ENCODE peak calls at places on chromosomes 5 and 9, in nine cellular contexts. One of them, this sample, is unnamed.

GRCh38 chr5:135880801-135881200 is 14.8 kb downstream of the IL9 start:
- DNase-seq in SK-N-SH: no peak
- DNase-seq in GM23248: peak; percentile 23
- DNase-seq in neural progenitor cell: no peak
- DNase-seq in MM.1S: no peak
- DNase-seq in PC-3: peak; percentile 64
- DNase-seq in GM23338: no peak
- DNase-seq in HCT116: no peak
- DNase-seq in OCI-LY7: no peak
- DNase-seq in this sample: no peak

GRCh38 chr5:142327111-142327842 is 2.5 kb upstream of the SPRY4 start:
- DNase-seq in GM23248: peak; percentile 95
- DNase-seq in PC-3: peak; percentile 58
- DNase-seq in HCT116: no peak
- DNase-seq in GM23338: peak; percentile 65
- DNase-seq in neural progenitor cell: peak; percentile 52
- DNase-seq in OCI-LY7: no peak
- DNase-seq in SK-N-SH: no peak
- DNase-seq in MM.1S: no peak
- DNase-seq in this sample: no peak

GRCh38 chr9:113587471-113588031 is 124.0 kb downstream of the RGS3 start:
- DNase-seq in SK-N-SH: peak; percentile 89
- DNase-seq in PC-3: no peak
- DNase-seq in HCT116: no peak
- DNase-seq in OCI-LY7: peak; percentile 57
- DNase-seq in neural progenitor cell: peak; percentile 80
- DNase-seq in GM23248: no peak
- DNase-seq in MM.1S: no peak
- DNase-seq in GM23338: peak; percentile 65
- DNase-seq in this sample: peak; percentile 70

GRCh38 chr9:105065119-105066088 is 137.4 kb upstream of the ABCA1 start:
- DNase-seq in PC-3: no peak
- DNase-seq in GM23338: no peak
- DNase-seq in OCI-LY7: no peak
- DNase-seq in HCT116: no peak
- DNase-seq in GM23248: no peak
- DNase-seq in neural progenitor cell: no peak
- DNase-seq in SK-N-SH: no peak
- DNase-seq in MM.1S: no peak
- DNase-seq in this sample: peak; percentile 60

GRCh38 chr5:111937091-111937490 is 180.1 kb upstream of the NREP start:
- DNase-seq in neural progenitor cell: no peak
- DNase-seq in MM.1S: no peak
- DNase-seq in SK-N-SH: no peak
- DNase-seq in PC-3: no peak
- DNase-seq in GM23338: no peak
- DNase-seq in OCI-LY7: no peak
- DNase-seq in GM23248: peak; percentile 59
- DNase-seq in HCT116: no peak
- DNase-seq in this sample: no peak

GRCh38 chr9:134089972-134090371 is 22.1 kb upstream of the BRD3 start:
- DNase-seq in neural progenitor cell: no peak
- DNase-seq in GM23248: no peak
- DNase-seq in MM.1S: no peak
- DNase-seq in GM23338: no peak
- DNase-seq in PC-3: no peak
- DNase-seq in SK-N-SH: no peak
- DNase-seq in HCT116: no peak
- DNase-seq in OCI-LY7: no peak
- DNase-seq in this sample: no peak

GRCh38 chr5:34656001-34656699 is at the start of gene RAI14:
- DNase-seq in OCI-LY7: no peak
- DNase-seq in MM.1S: peak; percentile 65
- DNase-seq in HCT116: peak; percentile 23
- DNase-seq in PC-3: peak; percentile 86
- DNase-seq in GM23338: peak; percentile 87
- DNase-seq in SK-N-SH: peak; percentile 85
- DNase-seq in neural progenitor cell: peak; percentile 89
- DNase-seq in GM23248: peak; percentile 91
- DNase-seq in this sample: peak; percentile 92

GRCh38 chr5:57824047-57824446 is 341.4 kb upstream of the ACTBL2 start:
- DNase-seq in GM23248: peak; percentile 81
- DNase-seq in PC-3: peak; percentile 83
- DNase-seq in GM23338: no peak
- DNase-seq in HCT116: peak; percentile 95
- DNase-seq in OCI-LY7: no peak
- DNase-seq in neural progenitor cell: no peak
- DNase-seq in SK-N-SH: no peak
- DNase-seq in MM.1S: no peak
- DNase-seq in this sample: no peak

GRCh38 chr5:180333661-180334060 is 19.5 kb downstream of the GFPT2 start:
- DNase-seq in GM23338: no peak
- DNase-seq in MM.1S: no peak
- DNase-seq in GM23248: peak; percentile 90
- DNase-seq in HCT116: peak; percentile 41
- DNase-seq in neural progenitor cell: no peak
- DNase-seq in OCI-LY7: no peak
- DNase-seq in PC-3: peak; percentile 85
- DNase-seq in SK-N-SH: no peak
- DNase-seq in this sample: no peak

GRCh38 chr5:128015978-128016377 is 67.6 kb upstream of the SLC12A2 start:
- DNase-seq in OCI-LY7: no peak
- DNase-seq in GM23248: peak; percentile 6
- DNase-seq in HCT116: no peak
- DNase-seq in neural progenitor cell: no peak
- DNase-seq in PC-3: no peak
- DNase-seq in SK-N-SH: no peak
- DNase-seq in MM.1S: no peak
- DNase-seq in GM23338: no peak
- DNase-seq in this sample: no peak

GRCh38 chr9:95070549-95071021 is 246.9 kb downstream of the FANCC start:
- DNase-seq in GM23338: no peak
- DNase-seq in GM23248: no peak
- DNase-seq in MM.1S: no peak
- DNase-seq in SK-N-SH: no peak
- DNase-seq in HCT116: no peak
- DNase-seq in OCI-LY7: no peak
- DNase-seq in neural progenitor cell: no peak
- DNase-seq in PC-3: no peak
- DNase-seq in this sample: no peak

GRCh38 chr9:129027224-129027684 is 877 bp downstream of the SH3GLB2 start:
- DNase-seq in HCT116: no peak
- DNase-seq in OCI-LY7: peak; percentile 37
- DNase-seq in GM23248: peak; percentile 38
- DNase-seq in PC-3: no peak
- DNase-seq in neural progenitor cell: no peak
- DNase-seq in MM.1S: no peak
- DNase-seq in SK-N-SH: peak; percentile 51
- DNase-seq in GM23338: peak; percentile 58
- DNase-seq in this sample: no peak

GRCh38 chr5:83472508-83473343 is 1.2 kb downstream of the VCAN start:
- DNase-seq in SK-N-SH: peak; percentile 82
- DNase-seq in HCT116: no peak
- DNase-seq in neural progenitor cell: peak; percentile 70
- DNase-seq in OCI-LY7: no peak
- DNase-seq in GM23248: peak; percentile 91
- DNase-seq in PC-3: no peak
- DNase-seq in MM.1S: peak; percentile 48
- DNase-seq in GM23338: peak; percentile 74
- DNase-seq in this sample: peak; percentile 66

GRCh38 chr9:33809506-33809905 is 7.5 kb upstream of the UBE2R2 start:
- DNase-seq in PC-3: no peak
- DNase-seq in MM.1S: no peak
- DNase-seq in GM23338: no peak
- DNase-seq in HCT116: no peak
- DNase-seq in neural progenitor cell: no peak
- DNase-seq in GM23248: no peak
- DNase-seq in OCI-LY7: no peak
- DNase-seq in SK-N-SH: no peak
- DNase-seq in this sample: no peak

GRCh38 chr9:89919171-89919681 is 314.4 kb downstream of the GADD45G start:
- DNase-seq in PC-3: no peak
- DNase-seq in MM.1S: peak; percentile 54
- DNase-seq in SK-N-SH: no peak
- DNase-seq in neural progenitor cell: peak; percentile 72
- DNase-seq in HCT116: peak; percentile 15
- DNase-seq in GM23248: no peak
- DNase-seq in GM23338: peak; percentile 82
- DNase-seq in OCI-LY7: peak; percentile 40
- DNase-seq in this sample: peak; percentile 61

GRCh38 chr5:42636425-42636824 is 120.2 kb upstream of the CCDC152 start:
- DNase-seq in OCI-LY7: peak; percentile 10
- DNase-seq in PC-3: peak; percentile 76
- DNase-seq in neural progenitor cell: peak; percentile 6
- DNase-seq in GM23248: peak; percentile 20
- DNase-seq in HCT116: peak; percentile 22
- DNase-seq in MM.1S: peak; percentile 44
- DNase-seq in GM23338: no peak
- DNase-seq in SK-N-SH: no peak
- DNase-seq in this sample: no peak

GRCh38 chr5:159022178-159022556 is 77.5 kb downstream of the EBF1 start:
- DNase-seq in GM23338: no peak
- DNase-seq in PC-3: no peak
- DNase-seq in neural progenitor cell: peak; percentile 42
- DNase-seq in GM23248: peak; percentile 96
- DNase-seq in OCI-LY7: no peak
- DNase-seq in HCT116: no peak
- DNase-seq in SK-N-SH: peak; percentile 70
- DNase-seq in MM.1S: no peak
- DNase-seq in this sample: peak; percentile 26
- H2AFZ ChIP-seq in GM23338: peak overlapping the region; percentile 28
- H2AFZ ChIP-seq in PC-3: no peak overlapping the region
- H2AFZ ChIP-seq in neural progenitor cell: no peak overlapping the region
- H2AFZ ChIP-seq in GM23248: peak overlapping the region; percentile 39
- H2AFZ ChIP-seq in OCI-LY7: no peak overlapping the region
- H2AFZ ChIP-seq in HCT116: no peak overlapping the region
- H2AFZ ChIP-seq in SK-N-SH: peak overlapping the region; percentile 56
- H2AFZ ChIP-seq in MM.1S: no peak overlapping the region
- H2AFZ ChIP-seq in this sample: no peak overlapping the region

DNA sequence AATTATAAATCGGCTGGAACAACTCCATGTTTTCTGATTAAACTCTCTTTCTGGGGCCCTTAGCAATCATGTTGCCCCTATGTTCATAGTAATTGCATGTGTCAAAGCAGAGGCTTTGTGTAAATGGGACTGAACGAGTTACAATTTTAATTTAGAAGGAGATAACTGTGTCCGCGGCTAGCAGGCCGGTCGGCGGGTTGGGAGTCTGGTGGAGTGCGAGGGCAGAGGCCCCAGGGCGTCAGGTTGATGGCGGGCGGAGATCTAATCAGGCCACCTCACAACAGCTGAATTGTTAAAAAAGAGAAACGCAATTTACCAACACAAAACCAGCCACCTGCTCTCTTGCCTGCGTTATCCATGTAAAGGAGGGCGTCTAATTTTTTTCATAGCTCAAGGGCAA is 134.9 kb upstream of the LPCAT1 start:
- DNase-seq in OCI-LY7: no peak
- DNase-seq in MM.1S: no peak
- DNase-seq in HCT116: no peak
- DNase-seq in SK-N-SH: peak; percentile 56
- DNase-seq in PC-3: no peak
- DNase-seq in neural progenitor cell: no peak
- DNase-seq in GM23338: no peak
- DNase-seq in GM23248: no peak
- DNase-seq in this sample: no peak
- TF ChIP-seq EZH2phosphoT487 in OCI-LY7: no peak
- TF ChIP-seq EZH2phosphoT487 in MM.1S: no peak
- TF ChIP-seq EZH2phosphoT487 in HCT116: no peak
- TF ChIP-seq EZH2phosphoT487 in SK-N-SH: no peak
- TF ChIP-seq EZH2phosphoT487 in PC-3: no peak
- TF ChIP-seq EZH2phosphoT487 in neural progenitor cell: no peak
- TF ChIP-seq EZH2phosphoT487 in GM23338: no peak
- TF ChIP-seq EZH2phosphoT487 in GM23248: no peak
- TF ChIP-seq EZH2phosphoT487 in this sample: no peak

GRCh38 chr5:143554194-143554717 is 150.8 kb upstream of the NR3C1 start:
- DNase-seq in GM23248: peak; percentile 98
- DNase-seq in SK-N-SH: no peak
- DNase-seq in PC-3: peak; percentile 88
- DNase-seq in neural progenitor cell: no peak
- DNase-seq in HCT116: no peak
- DNase-seq in GM23338: no peak
- DNase-seq in MM.1S: peak; percentile 20
- DNase-seq in OCI-LY7: no peak
- DNase-seq in this sample: no peak

GRCh38 chr5:143551765-143552164 is 148.3 kb upstream of the NR3C1 start:
- DNase-seq in GM23338: no peak
- DNase-seq in OCI-LY7: no peak
- DNase-seq in PC-3: peak; percentile 56
- DNase-seq in HCT116: no peak
- DNase-seq in SK-N-SH: no peak
- DNase-seq in MM.1S: no peak
- DNase-seq in neural progenitor cell: no peak
- DNase-seq in GM23248: peak; percentile 46
- DNase-seq in this sample: no peak

GRCh38 chr5:143554918-143555477 is 151.5 kb upstream of the NR3C1 start:
- DNase-seq in OCI-LY7: no peak
- DNase-seq in SK-N-SH: no peak
- DNase-seq in PC-3: no peak
- DNase-seq in HCT116: no peak
- DNase-seq in neural progenitor cell: no peak
- DNase-seq in MM.1S: no peak
- DNase-seq in GM23338: no peak
- DNase-seq in GM23248: peak; percentile 60
- DNase-seq in this sample: peak; percentile 28

GRCh38 chr5:143550985-143551630 is 147.6 kb upstream of the NR3C1 start:
- DNase-seq in GM23338: no peak
- DNase-seq in PC-3: no peak
- DNase-seq in OCI-LY7: no peak
- DNase-seq in SK-N-SH: no peak
- DNase-seq in GM23248: peak; percentile 65
- DNase-seq in neural progenitor cell: no peak
- DNase-seq in HCT116: no peak
- DNase-seq in MM.1S: no peak
- DNase-seq in this sample: no peak

DNA sequence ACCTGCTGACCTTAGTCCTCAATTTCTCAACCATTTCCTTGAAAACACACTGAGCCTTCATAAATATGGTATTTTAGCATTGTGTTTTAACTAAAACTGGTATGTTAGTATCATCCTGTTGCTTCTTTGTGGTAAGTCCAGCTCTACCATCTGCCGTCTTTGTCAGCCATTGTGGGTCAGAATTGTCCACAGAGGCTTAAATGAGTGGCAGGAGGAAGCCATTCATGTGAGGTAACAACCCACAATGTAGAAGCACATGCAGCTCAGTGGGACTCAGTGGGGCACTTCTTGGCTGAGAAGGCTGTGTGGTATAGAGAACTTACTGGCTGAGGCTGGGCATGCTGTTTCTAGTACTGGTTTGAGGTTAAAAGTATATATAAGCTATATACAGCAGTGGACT is 149.2 kb upstream of the NR3C1 start:
- DNase-seq in GM23248: no peak
- DNase-seq in GM23338: no peak
- DNase-seq in PC-3: no peak
- DNase-seq in MM.1S: no peak
- DNase-seq in neural progenitor cell: no peak
- DNase-seq in HCT116: no peak
- DNase-seq in OCI-LY7: no peak
- DNase-seq in SK-N-SH: no peak
- DNase-seq in this sample: no peak
- H2AFZ ChIP-seq in GM23248: no peak overlapping the region
- H2AFZ ChIP-seq in GM23338: no peak overlapping the region
- H2AFZ ChIP-seq in PC-3: no peak overlapping the region
- H2AFZ ChIP-seq in MM.1S: no peak overlapping the region
- H2AFZ ChIP-seq in neural progenitor cell: no peak overlapping the region
- H2AFZ ChIP-seq in HCT116: no peak overlapping the region
- H2AFZ ChIP-seq in OCI-LY7: peak overlapping the region; percentile 62
- H2AFZ ChIP-seq in SK-N-SH: no peak overlapping the region
- H2AFZ ChIP-seq in this sample: no peak overlapping the region

GRCh38 chr9:77946969-77947368 is 84.6 kb downstream of the GNAQ start:
- DNase-seq in HCT116: no peak
- DNase-seq in OCI-LY7: no peak
- DNase-seq in MM.1S: no peak
- DNase-seq in SK-N-SH: no peak
- DNase-seq in GM23248: no peak
- DNase-seq in neural progenitor cell: no peak
- DNase-seq in GM23338: no peak
- DNase-seq in PC-3: peak; percentile 5
- DNase-seq in this sample: no peak
- TF ChIP-seq EZH2phosphoT487 in HCT116: no peak
- TF ChIP-seq EZH2phosphoT487 in OCI-LY7: no peak
- TF ChIP-seq EZH2phosphoT487 in MM.1S: no peak
- TF ChIP-seq EZH2phosphoT487 in SK-N-SH: no peak
- TF ChIP-seq EZH2phosphoT487 in GM23248: no peak
- TF ChIP-seq EZH2phosphoT487 in neural progenitor cell: no peak
- TF ChIP-seq EZH2phosphoT487 in GM23338: no peak
- TF ChIP-seq EZH2phosphoT487 in PC-3: no peak
- TF ChIP-seq EZH2phosphoT487 in this sample: no peak